ENCODE peak calls at places on chromosomes 6 and 20, in seven cellular contexts. L is stimulated activated CD8-positive, alpha-beta memory T cell treated with anti-CD3 and anti-CD28 coated beads, Interleukin-15, amount 100 ng/mL, for 24 hours; F is left cardiac atrium; J is NCI-H1436; N is iris pigment epithelial cell; U is pancreas; S is AG08395. K is an unnamed sample.
A peak's percentile ranks its signal among the peaks of the same experiment; 100 is the strongest.

GRCh38 chr20:1164871-1165270 is 19.9 kb downstream of the TMEM74B start:
- DNase-seq in F (no peak), J (no peak), L (no peak), N (no peak), U (no peak), S (no peak), K (no peak)

GRCh38 chr6:167575201-167575696 is 250.4 kb downstream of the TTLL2 start:
- DNase-seq in U (no peak), S (no peak), J (no peak), N (no peak), F (no peak), L (no peak), K (no peak)

GRCh38 chr6:118896339-118897136 is 2.6 kb downstream of the ASF1A start:
- DNase-seq in S (no peak), N (peak; percentile 71), U (no peak), J (peak; percentile 22), L (no peak), F (no peak), K (peak; percentile 65)

GRCh38 chr6:152129606-152130249 is 322.2 kb downstream of the ESR1 start:
- DNase-seq in U (no peak), L (no peak), S (peak; percentile 66), J (no peak), F (no peak), N (no peak), K (peak; percentile 34)

GRCh38 chr20:13008761-13009681 is at the start of gene SPTLC3:
- DNase-seq in L (no peak), J (no peak), U (peak; percentile 31), F (peak; percentile 37), N (no peak), S (peak; percentile 36), K (peak; percentile 9)

GRCh38 chr6:97470322-97470721 is 187.3 kb upstream of the MMS22L start:
- DNase-seq in L (no peak), J (no peak), S (no peak), N (no peak), U (no peak), F (no peak), K (no peak)

GRCh38 chr6:5214570-5215052 is 46.1 kb downstream of the LYRM4 start:
- DNase-seq in S (peak; percentile 28), U (no peak), N (peak; percentile 58), J (no peak), L (no peak), F (peak; percentile 28), K (peak; percentile 51)

GRCh38 chr20:50012282-50013263 is 29.8 kb downstream of the SNAI1 start:
- DNase-seq in S (no peak), U (no peak), N (no peak), J (no peak), F (no peak), L (no peak), K (no peak)

GRCh38 chr6:53862517-53863457 is 68.0 kb downstream of the LRRC1 start:
- DNase-seq in S (peak; percentile 79), N (peak; percentile 56), F (no peak), L (no peak), U (no peak), J (no peak), K (peak; percentile 77)

GRCh38 chr20:24991897-24992419 is 593 bp downstream of the APMAP start:
- DNase-seq in S (peak; percentile 18), J (no peak), U (peak; percentile 71), N (no peak), F (no peak), L (no peak), K (peak; percentile 56)

GRCh38 chr20:63622732-63623131 is 4.2 kb downstream of the GMEB2 start:
- DNase-seq in J (no peak), S (no peak), N (no peak), F (no peak), U (peak; percentile 29), L (no peak), K (no peak)

GRCh38 chr6:127459231-127459641 is at the start of gene KIAA0408:
- DNase-seq in F (peak; percentile 51), N (peak; percentile 90), U (peak; percentile 41), S (peak; percentile 69), L (no peak), J (peak; percentile 33), K (peak; percentile 68)

GRCh38 chr6:121302882-121303281 is 31.4 kb downstream of the TBC1D32 start:
- DNase-seq in J (no peak), L (no peak), U (no peak), F (no peak), N (no peak), S (no peak), K (no peak)

GRCh38 chr6:147301070-147301469 is 96.9 kb downstream of the STXBP5 start:
- DNase-seq in F (no peak), U (no peak), S (no peak), J (no peak), N (no peak), L (no peak), K (no peak)

GRCh38 chr6:56549014-56549413 is 93.7 kb downstream of the DST start:
- DNase-seq in S (no peak), J (no peak), F (no peak), U (no peak), N (peak; percentile 32), L (no peak), K (no peak)

GRCh38 chr20:37688093-37688492 is 5.7 kb upstream of the CTNNBL1 start:
- DNase-seq in U (no peak), F (no peak), J (no peak), N (no peak), L (no peak), S (no peak), K (no peak)

GRCh38 chr20:63381781-63382431 is 20.8 kb upstream of the CHRNA4 start:
- DNase-seq in L (peak; percentile 32), S (peak; percentile 54), J (no peak), F (no peak), U (peak; percentile 74), N (no peak), K (peak; percentile 53)

GRCh38 chr6:14401181-14401745 is 283.7 kb downstream of the CD83 start:
- DNase-seq in L (no peak), U (no peak), N (no peak), S (no peak), J (no peak), F (no peak), K (peak; percentile 16)

GRCh38 chr6:28947067-28947765 is 23.4 kb upstream of the TRIM27 start:
- DNase-seq in U (no peak), S (no peak), J (no peak), F (no peak), L (no peak), N (no peak), K (no peak)

GRCh38 chr6:157557541-157557940 is 176.6 kb downstream of the ZDHHC14 start:
- DNase-seq in N (no peak), L (no peak), U (no peak), S (no peak), F (no peak), J (no peak), K (no peak)

GRCh38 chr20:36202891-36203338 is 33.4 kb upstream of the AAR2 start:
- DNase-seq in F (peak; percentile 64), L (peak; percentile 63), J (peak; percentile 41), N (peak; percentile 22), U (peak; percentile 89), S (peak; percentile 89), K (peak; percentile 74)

GRCh38 chr20:21559305-21559704 is 45.4 kb upstream of the NKX2-2 start:
- DNase-seq in J (no peak), S (no peak), F (no peak), N (no peak), L (no peak), U (no peak), K (no peak)

GRCh38 chr20:47551841-47552240 is 50.2 kb downstream of the NCOA3 start:
- DNase-seq in F (no peak), L (no peak), S (no peak), U (no peak), J (peak; percentile 28), N (peak; percentile 47), K (no peak)

GRCh38 chr20:34569598-34569997 is 11.1 kb downstream of the MAP1LC3A start:
- DNase-seq in S (no peak), F (no peak), U (no peak), N (no peak), J (no peak), L (no peak), K (no peak)

GRCh38 chr6:106631356-106631755 is 2.0 kb downstream of the QRSL1 start:
- DNase-seq in N (no peak), L (no peak), U (no peak), J (no peak), S (peak; percentile 8), F (no peak), K (no peak)

GRCh38 chr6:40328988-40329545 is 258.1 kb downstream of the LRFN2 start:
- DNase-seq in S (no peak), L (no peak), F (no peak), U (no peak), J (no peak), N (no peak), K (no peak)

GRCh38 chr6:52872031-52872430 is 31.4 kb upstream of the GSTA5 start:
- DNase-seq in U (no peak), N (no peak), L (no peak), S (no peak), F (no peak), J (no peak), K (no peak)

GRCh38 chr6:31094389-31094881 is 17.9 kb downstream of the C6orf15 start:
- DNase-seq in J (no peak), N (no peak), F (no peak), S (no peak), U (no peak), L (no peak), K (no peak)

GRCh38 chr6:134642217-134642616 is 307.7 kb downstream of the ALDH8A1 start:
- DNase-seq in J (no peak), F (no peak), U (no peak), L (no peak), N (no peak), S (peak; percentile 12), K (peak; percentile 33)

GRCh38 chr20:11216451-11217314 is 542.9 kb upstream of the JAG1 start:
- DNase-seq in F (peak; percentile 34), U (no peak), N (peak; percentile 76), L (no peak), J (no peak), S (peak; percentile 41), K (peak; percentile 75)

K was measured in adipocyte.